ENCODE peak calls at places on chromosomes 7 and 10, in ten cellular contexts. One of them, this sample, is unnamed. For H3K27me3, the result is how much of the 10 kb centered on the place peaks cover.

GRCh38 chr7:55641273-55641691 is 69.0 kb upstream of the VOPP1 start:
- DNase-seq in right lobe of liver: no peak
- DNase-seq in IMR-90: peak
- DNase-seq in transverse colon: peak
- DNase-seq in heart left ventricle: peak
- DNase-seq in brain microvascular endothelial cell: peak
- DNase-seq in AG04450: peak
- DNase-seq in adipocyte: peak
- DNase-seq in breast epithelium: peak
- DNase-seq in heart right ventricle: peak
- DNase-seq in this sample: no peak

GRCh38 chr10:124236818-124237217 is 143.4 kb upstream of the CHST15 start:
- DNase-seq in right lobe of liver: peak
- DNase-seq in IMR-90: no peak
- DNase-seq in transverse colon: no peak
- DNase-seq in heart left ventricle: no peak
- DNase-seq in brain microvascular endothelial cell: no peak
- DNase-seq in AG04450: no peak
- DNase-seq in adipocyte: no peak
- DNase-seq in breast epithelium: no peak
- DNase-seq in heart right ventricle: no peak
- DNase-seq in this sample: peak

GRCh38 chr7:99238558-99239341 is 30.8 kb upstream of the KPNA7 start:
- DNase-seq in right lobe of liver: no peak
- DNase-seq in IMR-90: no peak
- DNase-seq in transverse colon: no peak
- DNase-seq in heart left ventricle: no peak
- DNase-seq in brain microvascular endothelial cell: no peak
- DNase-seq in AG04450: no peak
- DNase-seq in adipocyte: no peak
- DNase-seq in breast epithelium: no peak
- DNase-seq in heart right ventricle: no peak
- DNase-seq in this sample: no peak

GRCh38 chr7:37369904-37370303 is 78.8 kb downstream of the ELMO1 start:
- DNase-seq in right lobe of liver: no peak
- DNase-seq in IMR-90: no peak
- DNase-seq in transverse colon: peak
- DNase-seq in heart left ventricle: no peak
- DNase-seq in brain microvascular endothelial cell: no peak
- DNase-seq in AG04450: no peak
- DNase-seq in adipocyte: no peak
- DNase-seq in breast epithelium: peak
- DNase-seq in heart right ventricle: no peak
- DNase-seq in this sample: no peak

GRCh38 chr10:76126607-76127190 is 695.3 kb downstream of the LRMDA start:
- DNase-seq in right lobe of liver: no peak
- DNase-seq in IMR-90: no peak
- DNase-seq in transverse colon: no peak
- DNase-seq in heart left ventricle: no peak
- DNase-seq in brain microvascular endothelial cell: no peak
- DNase-seq in AG04450: no peak
- DNase-seq in adipocyte: peak
- DNase-seq in breast epithelium: no peak
- DNase-seq in heart right ventricle: no peak
- DNase-seq in this sample: no peak

GRCh38 chr10:23037561-23037960 is 57.8 kb upstream of the MSRB2 start:
- DNase-seq in right lobe of liver: no peak
- DNase-seq in IMR-90: no peak
- DNase-seq in transverse colon: no peak
- DNase-seq in heart left ventricle: no peak
- DNase-seq in brain microvascular endothelial cell: no peak
- DNase-seq in AG04450: no peak
- DNase-seq in adipocyte: no peak
- DNase-seq in breast epithelium: no peak
- DNase-seq in heart right ventricle: no peak
- DNase-seq in this sample: no peak

GRCh38 chr10:79018591-79019011 is 50.2 kb upstream of the ZMIZ1 start:
- DNase-seq in right lobe of liver: peak
- DNase-seq in IMR-90: peak
- DNase-seq in transverse colon: no peak
- DNase-seq in heart left ventricle: no peak
- DNase-seq in brain microvascular endothelial cell: no peak
- DNase-seq in AG04450: peak
- DNase-seq in adipocyte: no peak
- DNase-seq in breast epithelium: peak
- DNase-seq in heart right ventricle: no peak
- DNase-seq in this sample: no peak

GRCh38 chr7:69123003-69123402 is 475.3 kb upstream of the AUTS2 start:
- DNase-seq in right lobe of liver: no peak
- DNase-seq in IMR-90: no peak
- DNase-seq in transverse colon: no peak
- DNase-seq in heart left ventricle: no peak
- DNase-seq in brain microvascular endothelial cell: no peak
- DNase-seq in AG04450: no peak
- DNase-seq in adipocyte: no peak
- DNase-seq in breast epithelium: no peak
- DNase-seq in heart right ventricle: no peak
- DNase-seq in this sample: no peak

GRCh38 chr7:83020171-83020570 is 142.5 kb downstream of the PCLO start:
- DNase-seq in right lobe of liver: no peak
- DNase-seq in IMR-90: no peak
- DNase-seq in transverse colon: no peak
- DNase-seq in heart left ventricle: no peak
- DNase-seq in brain microvascular endothelial cell: no peak
- DNase-seq in AG04450: no peak
- DNase-seq in adipocyte: no peak
- DNase-seq in breast epithelium: no peak
- DNase-seq in heart right ventricle: no peak
- DNase-seq in this sample: no peak

GRCh38 chr7:83015921-83016320 is 146.8 kb downstream of the PCLO start:
- DNase-seq in right lobe of liver: no peak
- DNase-seq in IMR-90: no peak
- DNase-seq in transverse colon: no peak
- DNase-seq in heart left ventricle: no peak
- DNase-seq in brain microvascular endothelial cell: no peak
- DNase-seq in AG04450: no peak
- DNase-seq in adipocyte: no peak
- DNase-seq in breast epithelium: no peak
- DNase-seq in heart right ventricle: no peak
- DNase-seq in this sample: no peak

GRCh38 chr7:83021032-83021431 is 141.7 kb downstream of the PCLO start:
- DNase-seq in right lobe of liver: no peak
- DNase-seq in IMR-90: no peak
- DNase-seq in transverse colon: no peak
- DNase-seq in heart left ventricle: no peak
- DNase-seq in brain microvascular endothelial cell: no peak
- DNase-seq in AG04450: no peak
- DNase-seq in adipocyte: no peak
- DNase-seq in breast epithelium: no peak
- DNase-seq in heart right ventricle: no peak
- DNase-seq in this sample: no peak
- H3K27me3 ChIP-seq in right lobe of liver: under half
- H3K27me3 ChIP-seq in IMR-90: under half
- H3K27me3 ChIP-seq in transverse colon: under half
- H3K27me3 ChIP-seq in heart left ventricle: under half
- H3K27me3 ChIP-seq in brain microvascular endothelial cell: under half
- H3K27me3 ChIP-seq in AG04450: under half
- H3K27me3 ChIP-seq in adipocyte: under half
- H3K27me3 ChIP-seq in breast epithelium: under half
- H3K27me3 ChIP-seq in heart right ventricle: under half
- H3K27me3 ChIP-seq in this sample: under half

DNA sequence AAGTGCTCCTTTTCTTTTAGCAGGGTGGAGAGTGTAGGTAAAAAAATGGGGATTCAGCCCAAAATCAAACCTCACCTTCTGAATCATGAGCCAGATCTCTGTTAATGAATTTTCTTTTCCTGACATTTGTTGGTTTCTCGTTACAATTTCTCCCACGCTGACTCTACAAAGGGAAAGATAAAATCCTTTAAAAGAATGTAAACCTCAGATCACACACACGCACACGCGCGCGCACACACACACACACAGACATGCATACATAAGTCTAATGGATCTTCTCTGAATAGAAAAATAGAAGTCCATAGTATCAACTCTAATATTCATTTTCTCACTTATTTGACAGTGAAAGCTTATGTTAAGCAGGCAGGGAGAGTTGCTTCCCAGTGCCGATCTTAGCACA is 1.5 kb downstream of the ETV1 start:
- DNase-seq in right lobe of liver: no peak
- DNase-seq in IMR-90: peak
- DNase-seq in transverse colon: no peak
- DNase-seq in heart left ventricle: no peak
- DNase-seq in brain microvascular endothelial cell: peak
- DNase-seq in AG04450: no peak
- DNase-seq in adipocyte: peak
- DNase-seq in breast epithelium: no peak
- DNase-seq in heart right ventricle: no peak
- DNase-seq in this sample: no peak
- H3K4me3 ChIP-seq in right lobe of liver: no peak
- H3K4me3 ChIP-seq in IMR-90: peak
- H3K4me3 ChIP-seq in transverse colon: no peak
- H3K4me3 ChIP-seq in heart left ventricle: peak
- H3K4me3 ChIP-seq in brain microvascular endothelial cell: peak
- H3K4me3 ChIP-seq in AG04450: peak
- H3K4me3 ChIP-seq in adipocyte: peak
- H3K4me3 ChIP-seq in breast epithelium: no peak
- H3K4me3 ChIP-seq in heart right ventricle: peak
- H3K4me3 ChIP-seq in this sample: peak

GRCh38 chr10:117968354-117969182 is 78.2 kb downstream of the RAB11FIP2 start:
- DNase-seq in right lobe of liver: no peak
- DNase-seq in IMR-90: no peak
- DNase-seq in transverse colon: no peak
- DNase-seq in heart left ventricle: no peak
- DNase-seq in brain microvascular endothelial cell: no peak
- DNase-seq in AG04450: no peak
- DNase-seq in adipocyte: no peak
- DNase-seq in breast epithelium: no peak
- DNase-seq in heart right ventricle: no peak
- DNase-seq in this sample: no peak

GRCh38 chr10:117967149-117967548 is 79.6 kb downstream of the RAB11FIP2 start:
- DNase-seq in right lobe of liver: no peak
- DNase-seq in IMR-90: no peak
- DNase-seq in transverse colon: no peak
- DNase-seq in heart left ventricle: no peak
- DNase-seq in brain microvascular endothelial cell: no peak
- DNase-seq in AG04450: no peak
- DNase-seq in adipocyte: no peak
- DNase-seq in breast epithelium: no peak
- DNase-seq in heart right ventricle: no peak
- DNase-seq in this sample: no peak

GRCh38 chr10:117972168-117972822 is 74.4 kb downstream of the RAB11FIP2 start:
- DNase-seq in right lobe of liver: no peak
- DNase-seq in IMR-90: no peak
- DNase-seq in transverse colon: no peak
- DNase-seq in heart left ventricle: peak
- DNase-seq in brain microvascular endothelial cell: no peak
- DNase-seq in AG04450: no peak
- DNase-seq in adipocyte: no peak
- DNase-seq in breast epithelium: no peak
- DNase-seq in heart right ventricle: peak
- DNase-seq in this sample: no peak

GRCh38 chr10:117969592-117969991 is 77.1 kb downstream of the RAB11FIP2 start:
- DNase-seq in right lobe of liver: no peak
- DNase-seq in IMR-90: no peak
- DNase-seq in transverse colon: no peak
- DNase-seq in heart left ventricle: no peak
- DNase-seq in brain microvascular endothelial cell: no peak
- DNase-seq in AG04450: no peak
- DNase-seq in adipocyte: no peak
- DNase-seq in breast epithelium: no peak
- DNase-seq in heart right ventricle: no peak
- DNase-seq in this sample: no peak

DNA sequence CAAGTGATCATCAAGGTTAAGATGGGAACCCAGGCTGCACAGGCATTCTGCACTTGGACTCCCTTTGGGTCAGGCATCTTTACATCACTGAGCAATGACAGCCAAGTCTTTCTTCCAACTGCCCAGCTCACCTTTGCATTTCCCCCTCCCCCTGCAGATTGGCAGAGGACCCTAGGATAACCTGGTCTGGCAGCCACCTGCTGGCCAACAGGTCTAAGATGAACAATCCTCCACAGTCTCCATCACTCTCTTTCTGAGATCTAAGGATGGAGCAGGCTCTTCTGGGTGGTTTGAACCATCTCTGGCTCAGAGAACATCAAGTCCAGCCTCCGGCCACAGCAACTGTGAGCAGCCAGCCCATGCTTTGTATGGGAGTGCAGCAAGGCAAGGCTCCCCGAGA is 75.8 kb downstream of the RAB11FIP2 start:
- DNase-seq in right lobe of liver: no peak
- DNase-seq in IMR-90: no peak
- DNase-seq in transverse colon: no peak
- DNase-seq in heart left ventricle: no peak
- DNase-seq in brain microvascular endothelial cell: no peak
- DNase-seq in AG04450: no peak
- DNase-seq in adipocyte: no peak
- DNase-seq in breast epithelium: no peak
- DNase-seq in heart right ventricle: no peak
- DNase-seq in this sample: no peak
- H3K27me3 ChIP-seq in right lobe of liver: under half
- H3K27me3 ChIP-seq in IMR-90: under half
- H3K27me3 ChIP-seq in transverse colon: under half
- H3K27me3 ChIP-seq in heart left ventricle: under half
- H3K27me3 ChIP-seq in brain microvascular endothelial cell: under half
- H3K27me3 ChIP-seq in AG04450: under half
- H3K27me3 ChIP-seq in adipocyte: under half
- H3K27me3 ChIP-seq in breast epithelium: under half
- H3K27me3 ChIP-seq in heart right ventricle: under half
- H3K27me3 ChIP-seq in this sample: under half

GRCh38 chr7:130270947-130271790 is 4.5 kb downstream of the CPA2 start:
- DNase-seq in right lobe of liver: no peak
- DNase-seq in IMR-90: no peak
- DNase-seq in transverse colon: no peak
- DNase-seq in heart left ventricle: no peak
- DNase-seq in brain microvascular endothelial cell: no peak
- DNase-seq in AG04450: no peak
- DNase-seq in adipocyte: no peak
- DNase-seq in breast epithelium: no peak
- DNase-seq in heart right ventricle: no peak
- DNase-seq in this sample: no peak

GRCh38 chr7:130273863-130274262 is 7.2 kb downstream of the CPA2 start:
- DNase-seq in right lobe of liver: no peak
- DNase-seq in IMR-90: peak
- DNase-seq in transverse colon: no peak
- DNase-seq in heart left ventricle: no peak
- DNase-seq in brain microvascular endothelial cell: no peak
- DNase-seq in AG04450: peak
- DNase-seq in adipocyte: no peak
- DNase-seq in breast epithelium: no peak
- DNase-seq in heart right ventricle: peak
- DNase-seq in this sample: no peak

GRCh38 chr7:130274983-130275649 is 8.5 kb downstream of the CPA2 start:
- DNase-seq in right lobe of liver: no peak
- DNase-seq in IMR-90: no peak
- DNase-seq in transverse colon: no peak
- DNase-seq in heart left ventricle: no peak
- DNase-seq in brain microvascular endothelial cell: no peak
- DNase-seq in AG04450: no peak
- DNase-seq in adipocyte: no peak
- DNase-seq in breast epithelium: no peak
- DNase-seq in heart right ventricle: no peak
- DNase-seq in this sample: no peak

GRCh38 chr7:130272456-130273080 is 5.9 kb downstream of the CPA2 start:
- DNase-seq in right lobe of liver: no peak
- DNase-seq in IMR-90: no peak
- DNase-seq in transverse colon: no peak
- DNase-seq in heart left ventricle: no peak
- DNase-seq in brain microvascular endothelial cell: no peak
- DNase-seq in AG04450: no peak
- DNase-seq in adipocyte: no peak
- DNase-seq in breast epithelium: no peak
- DNase-seq in heart right ventricle: no peak
- DNase-seq in this sample: no peak

DNA sequence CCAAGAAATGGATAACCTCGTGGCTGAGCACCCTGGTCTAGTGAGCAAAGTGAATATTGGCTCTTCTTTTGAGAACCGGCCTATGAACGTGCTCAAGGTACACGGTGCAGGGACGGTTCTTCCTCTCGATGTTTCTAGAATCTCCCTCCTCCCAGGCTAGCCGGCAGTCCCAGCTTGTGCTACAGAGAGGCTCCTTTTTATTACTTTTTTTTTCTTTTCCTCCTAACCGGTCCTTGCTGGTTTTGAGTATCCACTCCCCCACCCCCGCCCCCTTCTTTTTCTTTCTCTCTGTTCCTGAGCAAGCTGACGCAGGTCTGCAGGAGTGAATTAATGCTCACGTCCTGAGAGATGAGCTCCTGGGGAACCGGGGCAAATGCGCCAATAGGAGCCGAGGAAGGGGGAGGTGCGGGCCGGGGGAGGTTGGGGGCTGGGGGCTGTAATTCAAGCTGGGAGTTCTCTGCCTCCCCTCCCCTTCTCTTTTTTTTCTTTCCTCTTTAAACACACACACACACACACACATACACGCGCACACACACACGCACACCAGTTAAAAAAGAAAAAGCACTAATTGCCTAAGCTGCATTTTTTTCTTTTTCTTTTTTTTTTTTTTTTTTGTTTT is 6.5 kb downstream of the CPA2 start:
- DNase-seq in right lobe of liver: no peak
- DNase-seq in IMR-90: peak
- DNase-seq in transverse colon: no peak
- DNase-seq in heart left ventricle: no peak
- DNase-seq in brain microvascular endothelial cell: no peak
- DNase-seq in AG04450: peak
- DNase-seq in adipocyte: no peak
- DNase-seq in breast epithelium: no peak
- DNase-seq in heart right ventricle: no peak
- DNase-seq in this sample: no peak
- H3K4me3 ChIP-seq in right lobe of liver: no peak
- H3K4me3 ChIP-seq in IMR-90: no peak
- H3K4me3 ChIP-seq in transverse colon: no peak
- H3K4me3 ChIP-seq in heart left ventricle: peak
- H3K4me3 ChIP-seq in brain microvascular endothelial cell: peak
- H3K4me3 ChIP-seq in AG04450: no peak
- H3K4me3 ChIP-seq in adipocyte: no peak
- H3K4me3 ChIP-seq in breast epithelium: peak
- H3K4me3 ChIP-seq in heart right ventricle: peak
- H3K4me3 ChIP-seq in this sample: peak

This sample was measured in ascending aorta.